ENCODE peak calls at places on chromosomes 12 and 14, in ten cellular contexts. One of them, this sample, is unnamed.

GRCh38 chr12:11814362-11814761 is 164.9 kb downstream of the ETV6 start:
- DNase-seq in dermis blood vessel endothelial cell: peak; percentile 78
- DNase-seq in H9: no peak
- DNase-seq in T-helper 1 cell: no peak
- DNase-seq in activated gamma-delta T cell: no peak
- DNase-seq in esophagus squamous epithelium: no peak
- DNase-seq in stimulated activated CD8-positive, alpha-beta memory T cell treated with anti-CD3 and anti-CD28 coated beads, Interleukin-7, amount 100 ng/mL, for 1 hour: no peak
- DNase-seq in nucleus accumbens: no peak
- DNase-seq in T-helper 2 cell: no peak
- DNase-seq in GF-D8: no peak
- DNase-seq in this sample: no peak

GRCh38 chr14:50357753-50358380 is 38.8 kb downstream of the CDKL1 start:
- DNase-seq in dermis blood vessel endothelial cell: no peak
- DNase-seq in stimulated activated CD8-positive, alpha-beta memory T cell treated with anti-CD3 and anti-CD28 coated beads, Interleukin-7, amount 100 ng/mL, for 1 hour: no peak
- DNase-seq in T-helper 2 cell: no peak
- DNase-seq in nucleus accumbens: no peak
- DNase-seq in H9: no peak
- DNase-seq in GF-D8: no peak
- DNase-seq in T-helper 1 cell: no peak
- DNase-seq in esophagus squamous epithelium: no peak
- DNase-seq in activated gamma-delta T cell: no peak
- DNase-seq in this sample: no peak

GRCh38 chr12:132352896-132353800 is 23.8 kb upstream of the GALNT9 start:
- DNase-seq in esophagus squamous epithelium: no peak
- DNase-seq in nucleus accumbens: no peak
- DNase-seq in H9: peak; percentile 53
- DNase-seq in stimulated activated CD8-positive, alpha-beta memory T cell treated with anti-CD3 and anti-CD28 coated beads, Interleukin-7, amount 100 ng/mL, for 1 hour: no peak
- DNase-seq in activated gamma-delta T cell: no peak
- DNase-seq in dermis blood vessel endothelial cell: no peak
- DNase-seq in T-helper 2 cell: no peak
- DNase-seq in T-helper 1 cell: no peak
- DNase-seq in GF-D8: no peak
- DNase-seq in this sample: no peak

GRCh38 chr14:80475074-80475473 is 263.8 kb upstream of the DIO2 start:
- DNase-seq in dermis blood vessel endothelial cell: no peak
- DNase-seq in stimulated activated CD8-positive, alpha-beta memory T cell treated with anti-CD3 and anti-CD28 coated beads, Interleukin-7, amount 100 ng/mL, for 1 hour: no peak
- DNase-seq in esophagus squamous epithelium: no peak
- DNase-seq in GF-D8: no peak
- DNase-seq in T-helper 1 cell: no peak
- DNase-seq in T-helper 2 cell: no peak
- DNase-seq in activated gamma-delta T cell: no peak
- DNase-seq in nucleus accumbens: no peak
- DNase-seq in H9: no peak
- DNase-seq in this sample: no peak

GRCh38 chr12:124542021-124542941 is 25.1 kb downstream of the NCOR2 start:
- DNase-seq in T-helper 2 cell: no peak
- DNase-seq in nucleus accumbens: no peak
- DNase-seq in esophagus squamous epithelium: no peak
- DNase-seq in GF-D8: no peak
- DNase-seq in T-helper 1 cell: no peak
- DNase-seq in activated gamma-delta T cell: no peak
- DNase-seq in H9: no peak
- DNase-seq in dermis blood vessel endothelial cell: no peak
- DNase-seq in stimulated activated CD8-positive, alpha-beta memory T cell treated with anti-CD3 and anti-CD28 coated beads, Interleukin-7, amount 100 ng/mL, for 1 hour: no peak
- DNase-seq in this sample: no peak

GRCh38 chr14:52363001-52363704 is 49.0 kb downstream of the PTGER2 start:
- DNase-seq in activated gamma-delta T cell: no peak
- DNase-seq in T-helper 1 cell: no peak
- DNase-seq in GF-D8: no peak
- DNase-seq in nucleus accumbens: no peak
- DNase-seq in dermis blood vessel endothelial cell: no peak
- DNase-seq in stimulated activated CD8-positive, alpha-beta memory T cell treated with anti-CD3 and anti-CD28 coated beads, Interleukin-7, amount 100 ng/mL, for 1 hour: no peak
- DNase-seq in esophagus squamous epithelium: no peak
- DNase-seq in T-helper 2 cell: no peak
- DNase-seq in H9: no peak
- DNase-seq in this sample: no peak

GRCh38 chr12:53495903-53496751 is 3.1 kb downstream of the MAP3K12 start:
- DNase-seq in T-helper 1 cell: no peak
- DNase-seq in H9: peak; percentile 90
- DNase-seq in nucleus accumbens: no peak
- DNase-seq in dermis blood vessel endothelial cell: peak; percentile 55
- DNase-seq in GF-D8: no peak
- DNase-seq in activated gamma-delta T cell: no peak
- DNase-seq in stimulated activated CD8-positive, alpha-beta memory T cell treated with anti-CD3 and anti-CD28 coated beads, Interleukin-7, amount 100 ng/mL, for 1 hour: no peak
- DNase-seq in esophagus squamous epithelium: no peak
- DNase-seq in T-helper 2 cell: no peak
- DNase-seq in this sample: no peak

GRCh38 chr12:115752151-115752550 is 525.3 kb downstream of the MED13L start:
- DNase-seq in stimulated activated CD8-positive, alpha-beta memory T cell treated with anti-CD3 and anti-CD28 coated beads, Interleukin-7, amount 100 ng/mL, for 1 hour: no peak
- DNase-seq in nucleus accumbens: no peak
- DNase-seq in T-helper 1 cell: no peak
- DNase-seq in dermis blood vessel endothelial cell: peak; percentile 19
- DNase-seq in T-helper 2 cell: no peak
- DNase-seq in H9: no peak
- DNase-seq in activated gamma-delta T cell: no peak
- DNase-seq in esophagus squamous epithelium: no peak
- DNase-seq in GF-D8: no peak
- DNase-seq in this sample: no peak

GRCh38 chr12:48933664-48934311 is 8.5 kb upstream of the FKBP11 start:
- DNase-seq in activated gamma-delta T cell: no peak
- DNase-seq in H9: no peak
- DNase-seq in GF-D8: no peak
- DNase-seq in esophagus squamous epithelium: no peak
- DNase-seq in stimulated activated CD8-positive, alpha-beta memory T cell treated with anti-CD3 and anti-CD28 coated beads, Interleukin-7, amount 100 ng/mL, for 1 hour: no peak
- DNase-seq in dermis blood vessel endothelial cell: no peak
- DNase-seq in T-helper 1 cell: no peak
- DNase-seq in T-helper 2 cell: peak; percentile 76
- DNase-seq in nucleus accumbens: no peak
- DNase-seq in this sample: no peak

GRCh38 chr12:64675795-64676194 is 65.5 kb downstream of the RASSF3 start:
- DNase-seq in GF-D8: no peak
- DNase-seq in H9: no peak
- DNase-seq in stimulated activated CD8-positive, alpha-beta memory T cell treated with anti-CD3 and anti-CD28 coated beads, Interleukin-7, amount 100 ng/mL, for 1 hour: no peak
- DNase-seq in activated gamma-delta T cell: no peak
- DNase-seq in T-helper 2 cell: no peak
- DNase-seq in T-helper 1 cell: no peak
- DNase-seq in esophagus squamous epithelium: no peak
- DNase-seq in nucleus accumbens: no peak
- DNase-seq in dermis blood vessel endothelial cell: peak; percentile 74
- DNase-seq in this sample: no peak

GRCh38 chr14:64634558-64634957 is 69.7 kb upstream of the PLEKHG3 start:
- DNase-seq in GF-D8: no peak
- DNase-seq in esophagus squamous epithelium: no peak
- DNase-seq in H9: no peak
- DNase-seq in activated gamma-delta T cell: no peak
- DNase-seq in T-helper 2 cell: no peak
- DNase-seq in T-helper 1 cell: no peak
- DNase-seq in stimulated activated CD8-positive, alpha-beta memory T cell treated with anti-CD3 and anti-CD28 coated beads, Interleukin-7, amount 100 ng/mL, for 1 hour: no peak
- DNase-seq in dermis blood vessel endothelial cell: no peak
- DNase-seq in nucleus accumbens: no peak
- DNase-seq in this sample: no peak

GRCh38 chr12:69985656-69986055 is 160.6 kb downstream of the MYRFL start:
- DNase-seq in activated gamma-delta T cell: no peak
- DNase-seq in T-helper 1 cell: no peak
- DNase-seq in stimulated activated CD8-positive, alpha-beta memory T cell treated with anti-CD3 and anti-CD28 coated beads, Interleukin-7, amount 100 ng/mL, for 1 hour: no peak
- DNase-seq in GF-D8: no peak
- DNase-seq in H9: peak; percentile 71
- DNase-seq in T-helper 2 cell: no peak
- DNase-seq in dermis blood vessel endothelial cell: peak; percentile 10
- DNase-seq in nucleus accumbens: no peak
- DNase-seq in esophagus squamous epithelium: no peak
- DNase-seq in this sample: no peak

GRCh38 chr12:48852734-48853168 is 788 bp upstream of the DDX23 start:
- DNase-seq in T-helper 2 cell: no peak
- DNase-seq in H9: no peak
- DNase-seq in stimulated activated CD8-positive, alpha-beta memory T cell treated with anti-CD3 and anti-CD28 coated beads, Interleukin-7, amount 100 ng/mL, for 1 hour: no peak
- DNase-seq in activated gamma-delta T cell: no peak
- DNase-seq in nucleus accumbens: no peak
- DNase-seq in T-helper 1 cell: no peak
- DNase-seq in GF-D8: no peak
- DNase-seq in dermis blood vessel endothelial cell: peak; percentile 45
- DNase-seq in esophagus squamous epithelium: no peak
- DNase-seq in this sample: no peak

GRCh38 chr12:131057211-131057721 is 103.6 kb downstream of the ADGRD1 start:
- DNase-seq in stimulated activated CD8-positive, alpha-beta memory T cell treated with anti-CD3 and anti-CD28 coated beads, Interleukin-7, amount 100 ng/mL, for 1 hour: no peak
- DNase-seq in T-helper 1 cell: no peak
- DNase-seq in nucleus accumbens: no peak
- DNase-seq in T-helper 2 cell: no peak
- DNase-seq in H9: peak; percentile 24
- DNase-seq in GF-D8: no peak
- DNase-seq in dermis blood vessel endothelial cell: no peak
- DNase-seq in esophagus squamous epithelium: no peak
- DNase-seq in activated gamma-delta T cell: no peak
- DNase-seq in this sample: no peak

GRCh38 chr12:89856431-89856830 is 147.8 kb upstream of the ATP2B1 start:
- DNase-seq in T-helper 1 cell: no peak
- DNase-seq in GF-D8: no peak
- DNase-seq in esophagus squamous epithelium: no peak
- DNase-seq in nucleus accumbens: no peak
- DNase-seq in dermis blood vessel endothelial cell: peak; percentile 75
- DNase-seq in activated gamma-delta T cell: no peak
- DNase-seq in T-helper 2 cell: no peak
- DNase-seq in H9: no peak
- DNase-seq in stimulated activated CD8-positive, alpha-beta memory T cell treated with anti-CD3 and anti-CD28 coated beads, Interleukin-7, amount 100 ng/mL, for 1 hour: no peak
- DNase-seq in this sample: no peak

GRCh38 chr12:116975779-116976393 is 65.1 kb downstream of the FBXW8 start:
- DNase-seq in esophagus squamous epithelium: no peak
- DNase-seq in dermis blood vessel endothelial cell: no peak
- DNase-seq in nucleus accumbens: no peak
- DNase-seq in GF-D8: no peak
- DNase-seq in T-helper 1 cell: no peak
- DNase-seq in T-helper 2 cell: no peak
- DNase-seq in H9: no peak
- DNase-seq in stimulated activated CD8-positive, alpha-beta memory T cell treated with anti-CD3 and anti-CD28 coated beads, Interleukin-7, amount 100 ng/mL, for 1 hour: no peak
- DNase-seq in activated gamma-delta T cell: no peak
- DNase-seq in this sample: no peak

GRCh38 chr14:55448146-55448614 is 7.8 kb upstream of the TBPL2 start:
- DNase-seq in T-helper 2 cell: no peak
- DNase-seq in GF-D8: no peak
- DNase-seq in H9: no peak
- DNase-seq in activated gamma-delta T cell: no peak
- DNase-seq in dermis blood vessel endothelial cell: peak; percentile 99
- DNase-seq in stimulated activated CD8-positive, alpha-beta memory T cell treated with anti-CD3 and anti-CD28 coated beads, Interleukin-7, amount 100 ng/mL, for 1 hour: no peak
- DNase-seq in esophagus squamous epithelium: no peak
- DNase-seq in T-helper 1 cell: no peak
- DNase-seq in nucleus accumbens: no peak
- DNase-seq in this sample: peak; percentile 32

GRCh38 chr12:82326905-82327503 is 31.2 kb downstream of the CCDC59 start:
- DNase-seq in nucleus accumbens: no peak
- DNase-seq in dermis blood vessel endothelial cell: peak; percentile 40
- DNase-seq in H9: no peak
- DNase-seq in T-helper 2 cell: no peak
- DNase-seq in esophagus squamous epithelium: no peak
- DNase-seq in GF-D8: no peak
- DNase-seq in T-helper 1 cell: no peak
- DNase-seq in activated gamma-delta T cell: no peak
- DNase-seq in stimulated activated CD8-positive, alpha-beta memory T cell treated with anti-CD3 and anti-CD28 coated beads, Interleukin-7, amount 100 ng/mL, for 1 hour: no peak
- DNase-seq in this sample: no peak

GRCh38 chr14:33165144-33165925 is 226.7 kb downstream of the NPAS3 start:
- DNase-seq in T-helper 1 cell: no peak
- DNase-seq in nucleus accumbens: no peak
- DNase-seq in dermis blood vessel endothelial cell: no peak
- DNase-seq in esophagus squamous epithelium: no peak
- DNase-seq in H9: no peak
- DNase-seq in T-helper 2 cell: no peak
- DNase-seq in GF-D8: no peak
- DNase-seq in stimulated activated CD8-positive, alpha-beta memory T cell treated with anti-CD3 and anti-CD28 coated beads, Interleukin-7, amount 100 ng/mL, for 1 hour: no peak
- DNase-seq in activated gamma-delta T cell: no peak
- DNase-seq in this sample: no peak

GRCh38 chr14:53411110-53411509 is 258.0 kb upstream of the DDHD1 start:
- DNase-seq in T-helper 2 cell: no peak
- DNase-seq in esophagus squamous epithelium: no peak
- DNase-seq in nucleus accumbens: no peak
- DNase-seq in GF-D8: no peak
- DNase-seq in stimulated activated CD8-positive, alpha-beta memory T cell treated with anti-CD3 and anti-CD28 coated beads, Interleukin-7, amount 100 ng/mL, for 1 hour: no peak
- DNase-seq in activated gamma-delta T cell: no peak
- DNase-seq in T-helper 1 cell: no peak
- DNase-seq in H9: no peak
- DNase-seq in dermis blood vessel endothelial cell: no peak
- DNase-seq in this sample: no peak

GRCh38 chr14:69574266-69574953 is at the start of gene CCDC177:
- DNase-seq in T-helper 2 cell: peak; percentile 35
- DNase-seq in activated gamma-delta T cell: peak; percentile 33
- DNase-seq in H9: peak; percentile 75
- DNase-seq in T-helper 1 cell: peak; percentile 63
- DNase-seq in stimulated activated CD8-positive, alpha-beta memory T cell treated with anti-CD3 and anti-CD28 coated beads, Interleukin-7, amount 100 ng/mL, for 1 hour: peak; percentile 36
- DNase-seq in dermis blood vessel endothelial cell: peak; percentile 72
- DNase-seq in nucleus accumbens: no peak
- DNase-seq in GF-D8: no peak
- DNase-seq in esophagus squamous epithelium: no peak
- DNase-seq in this sample: no peak

This sample was measured in NCI-H1048.